ENCODE peak calls at places on chromosomes 4 and X, in four cellular contexts. J, A, K and V are unnamed samples.

GRCh38 chr4:79611026-79611425 is 203.0 kb upstream of the GK2 start:
- DNase-seq in A (no peak), K (no peak), J (no peak), V (no peak)

GRCh38 chr4:173360587-173361221 is 10.1 kb upstream of the SAP30 start:
- DNase-seq in K (peak; percentile 25), J (no peak), A (no peak), V (no peak)

GRCh38 chr4:16853653-16854052 is 44.8 kb downstream of the LDB2 start:
- DNase-seq in A (no peak), J (no peak), K (no peak), V (no peak)

GRCh38 chr4:40200881-40201797 is 4.3 kb downstream of the RHOH start:
- DNase-seq in J (no peak), K (peak; percentile 82), A (no peak), V (no peak)

GRCh38 chr4:40134206-40134917 is 62.5 kb upstream of the RHOH start:
- DNase-seq in K (no peak), A (no peak), J (peak; percentile 22), V (no peak)

GRCh38 chr4:42341518-42342026 is 55.7 kb upstream of the SHISA3 start:
- DNase-seq in K (peak; percentile 61), A (no peak), J (no peak), V (no peak)

GRCh38 chr4:48269861-48270515 is 350 bp upstream of the TEC start:
- DNase-seq in A (peak; percentile 77), K (peak; percentile 51), J (peak; percentile 94), V (peak; percentile 96)

GRCh38 chr4:87005690-87006461 is 71.1 kb downstream of the AFF1 start:
- DNase-seq in J (peak; percentile 59), K (no peak), A (no peak), V (no peak)

GRCh38 chrX:151680805-151681204 is 14.5 kb upstream of the PRRG3 start:
- DNase-seq in J (peak; percentile 62), K (peak; percentile 2), A (peak; percentile 52), V (peak; percentile 74)

GRCh38 chr4:53714377-53715140 is 123.3 kb upstream of the LNX1 start:
- DNase-seq in K (peak; percentile 74), J (no peak), A (no peak), V (no peak)

GRCh38 chrX:115345654-115346014 is 56.1 kb downstream of the LUZP4 start:
- DNase-seq in J (no peak), K (no peak), A (no peak), V (no peak)

GRCh38 chr4:180909279-180909678 is 1333.9 kb upstream of the TENM3 start:
- DNase-seq in A (peak; percentile 1), J (peak; percentile 79), K (peak; percentile 22), V (peak; percentile 69)

GRCh38 chrX:133335027-133335426 is 80.3 kb downstream of the GPC4 start:
- DNase-seq in J (peak; percentile 61), K (peak; percentile 26), A (no peak), V (no peak)

GRCh38 chr4:122665148-122665547 is 44.3 kb upstream of the IL21 start:
- DNase-seq in K (no peak), J (no peak), A (no peak), V (no peak)

GRCh38 chr4:6332042-6332668 is 62.5 kb downstream of the WFS1 start:
- DNase-seq in A (peak; percentile 57), K (peak; percentile 15), J (peak; percentile 59), V (peak; percentile 75)

GRCh38 chr4:788636-789297 is 37.2 kb downstream of the CPLX1 start:
- DNase-seq in A (no peak), K (no peak), J (no peak), V (no peak)

GRCh38 chr4:135240796-135241195 is 1039.2 kb upstream of the PABPC4L start:
- DNase-seq in K (peak; percentile 28), A (no peak), J (peak; percentile 11), V (no peak)

GRCh38 chrX:48573690-48574269 is 504 bp upstream of the RBM3 start:
- DNase-seq in K (no peak), A (peak; percentile 1), J (no peak), V (no peak)

GRCh38 chrX:21838937-21839333 is 482 bp upstream of the MBTPS2 start:
- DNase-seq in A (no peak), J (no peak), K (peak; percentile 14), V (no peak)

GRCh38 chr4:115944146-115944905 is 830.9 kb upstream of the NDST4 start:
- DNase-seq in K (no peak), J (peak; percentile 5), A (no peak), V (no peak)

GRCh38 chrX:73944582-73944947 is 359.4 kb upstream of the ZCCHC13 start:
- DNase-seq in A (no peak), K (peak; percentile 6), J (peak; percentile 23), V (no peak)

GRCh38 chr4:111630705-111631104 is 514.5 kb upstream of the FAM241A start:
- DNase-seq in J (peak; percentile 41), A (no peak), K (peak; percentile 42), V (no peak)

GRCh38 chr4:79597266-79597665 is 189.2 kb upstream of the GK2 start:
- DNase-seq in A (no peak), J (no peak), K (peak; percentile 31), V (no peak)

GRCh38 chr4:105709081-105709450 is 482 bp downstream of the GSTCD start:
- DNase-seq in J (peak; percentile 73), A (no peak), K (no peak), V (no peak)

GRCh38 chr4:76977731-76978350 is 28.3 kb downstream of the SEPTIN11 start:
- DNase-seq in K (peak; percentile 87), J (no peak), A (no peak), V (no peak)

DNA sequence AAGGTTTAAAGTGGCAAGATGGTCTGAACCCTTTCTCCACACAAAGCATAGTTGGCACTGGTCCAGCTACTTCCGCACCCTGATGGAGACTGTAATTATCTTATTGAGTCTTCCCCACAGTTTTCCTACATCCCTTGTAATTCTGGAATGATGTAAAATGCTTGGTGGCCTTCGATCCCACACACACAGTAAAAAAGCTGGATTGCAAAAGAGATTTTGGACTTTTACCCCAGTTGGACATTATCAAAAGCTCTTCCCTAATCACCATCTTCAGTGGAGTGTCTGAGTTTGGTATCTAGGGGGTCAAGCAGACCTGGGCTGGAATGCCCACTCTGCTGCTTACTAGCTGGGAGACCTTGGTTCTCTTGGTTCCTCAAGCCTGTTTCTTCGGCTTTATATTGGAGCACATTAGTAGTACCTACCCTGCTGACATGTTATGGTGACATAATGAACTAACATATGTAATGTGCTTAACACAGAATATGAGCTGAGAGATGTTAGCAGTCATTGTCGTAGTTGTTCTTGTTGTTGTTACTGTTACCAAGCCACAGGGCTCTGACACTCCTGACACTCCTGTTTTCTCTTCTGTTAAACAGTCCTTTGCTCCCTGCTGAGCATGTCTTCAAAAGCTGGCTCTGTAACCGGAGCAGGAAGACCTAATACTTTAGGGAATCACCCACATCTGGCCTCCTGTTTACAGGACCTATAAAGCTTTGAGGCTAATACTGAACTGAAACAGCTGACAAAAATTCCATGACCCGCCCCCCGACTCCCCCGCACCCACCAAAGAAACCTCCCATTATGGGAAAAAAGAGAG is 4.8 kb downstream of the SRPX2 start:
- DNase-seq in K (peak; percentile 84), A (no peak), J (peak; percentile 76), V (no peak)
- H2AK5ac ChIP-seq in K (peak overlapping the region; percentile 83), A (no peak overlapping the region), J (no peak overlapping the region), V (no peak overlapping the region)

GRCh38 chrX:69161371-69161770 is 3.9 kb downstream of the PJA1 start:
- DNase-seq in J (no peak), K (no peak), A (no peak), V (peak; percentile 8)

GRCh38 chrX:69161786-69162349 is 3.4 kb downstream of the PJA1 start:
- DNase-seq in J (no peak), K (no peak), A (no peak), V (no peak)

GRCh38 chrX:69162466-69162865 is 2.8 kb downstream of the PJA1 start:
- DNase-seq in K (no peak), A (no peak), J (no peak), V (no peak)

GRCh38 chrX:69163936-69164741 is 1.1 kb downstream of the PJA1 start:
- DNase-seq in A (no peak), J (peak; percentile 64), K (no peak), V (peak; percentile 46)

DNA sequence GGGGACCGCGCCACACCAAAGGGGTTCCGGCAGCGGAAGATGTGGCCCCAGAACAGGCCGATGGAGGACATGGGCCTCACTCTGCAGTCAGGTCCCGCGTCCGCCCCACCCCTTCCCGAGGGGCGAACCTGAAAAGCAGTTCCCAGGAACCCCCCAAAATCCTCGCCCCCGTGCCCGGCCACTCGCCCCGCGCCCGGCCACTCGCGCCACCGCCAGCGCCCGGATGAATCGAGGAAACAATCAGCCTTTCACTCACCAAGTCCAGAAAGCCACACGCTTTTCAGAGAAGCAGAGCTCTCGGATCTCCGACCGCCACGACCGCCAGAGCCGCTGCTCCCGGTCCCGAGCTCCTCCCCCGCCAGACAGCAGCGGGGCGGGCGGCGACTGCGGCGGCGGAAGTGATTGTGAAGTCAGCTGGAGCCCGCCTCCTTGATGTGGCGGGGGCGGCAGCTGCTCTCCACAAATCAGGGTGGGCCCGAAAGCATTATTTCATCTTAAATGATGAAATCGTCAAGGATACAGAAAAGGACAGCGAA is at the start of gene PJA1:
- DNase-seq in A (no peak), J (peak; percentile 75), K (peak; percentile 57), V (peak; percentile 62)
- H2AK5ac ChIP-seq in A (no peak within 1 kb of the TSS), J (no peak within 1 kb of the TSS), K (no peak within 1 kb of the TSS), V (no peak within 1 kb of the TSS)

GRCh38 chr4:84849051-84849640 is 117.3 kb downstream of the WDFY3 start:
- DNase-seq in K (no peak), A (no peak), J (no peak), V (no peak)
- H2AK5ac ChIP-seq in K (no peak overlapping the region), A (no peak overlapping the region), J (no peak overlapping the region), V (no peak overlapping the region)

DNA sequence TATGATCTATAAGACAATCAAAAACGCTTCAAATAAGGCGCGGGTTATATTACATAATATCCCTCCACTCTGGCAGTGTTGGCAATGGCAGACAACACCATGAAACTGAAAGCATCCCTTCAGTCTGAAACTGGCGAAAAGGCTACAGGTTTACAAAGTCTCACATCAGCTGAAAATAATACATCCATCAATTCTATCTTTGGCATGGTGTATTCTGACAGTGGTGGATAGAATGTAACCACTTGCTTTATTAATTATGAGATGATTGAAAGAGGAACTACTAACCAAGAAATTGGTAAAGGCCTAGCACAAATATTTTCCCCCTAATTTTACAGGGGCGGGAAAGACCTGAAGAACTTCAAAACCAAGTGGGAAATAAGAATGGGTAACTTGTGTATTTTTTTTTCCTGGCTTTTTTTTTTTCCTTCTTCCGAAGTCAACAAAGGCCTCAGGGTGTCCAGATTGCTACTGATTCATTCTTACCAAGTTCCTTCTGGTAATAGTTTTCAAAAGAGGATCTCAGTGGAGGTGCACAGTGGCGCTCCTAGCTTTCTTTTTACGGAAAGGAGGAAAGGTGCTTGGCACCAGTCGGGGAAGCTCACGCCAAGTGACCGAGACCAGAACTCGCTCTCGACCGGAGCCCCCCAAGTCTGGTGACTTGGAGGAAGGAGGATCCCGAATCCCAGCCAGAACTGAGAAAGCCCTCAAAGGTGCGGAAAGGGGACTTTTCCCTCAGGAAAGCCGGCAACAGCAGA is 659 bp downstream of the UBA6 start:
- DNase-seq in K (peak; percentile 27), J (no peak), A (no peak), V (no peak)
- H2AK5ac ChIP-seq in K (no peak overlapping the region), J (no peak overlapping the region), A (no peak overlapping the region), V (no peak overlapping the region)